ENCODE peak calls at places on chromosomes 16 and 17, in four cellular contexts. One of them, this sample, is unnamed.

GRCh38 chr16:49537924-49538455 is 164.4 kb downstream of the C16orf78 start:
- DNase-seq in neuronal stem cell: no peak
- DNase-seq in H1: no peak
- DNase-seq in trophoblast cell: no peak
- DNase-seq in this sample: no peak

GRCh38 chr17:69250641-69251040 is 22.0 kb upstream of the ABCA10 start:
- DNase-seq in neuronal stem cell: no peak
- DNase-seq in H1: no peak
- DNase-seq in trophoblast cell: no peak
- DNase-seq in this sample: no peak

GRCh38 chr16:31695667-31696066 is 168.0 kb downstream of the AHSP start:
- DNase-seq in neuronal stem cell: no peak
- DNase-seq in H1: no peak
- DNase-seq in trophoblast cell: no peak
- DNase-seq in this sample: no peak

GRCh38 chr17:3667366-3668278 is 756 bp downstream of the TAX1BP3 start:
- DNase-seq in neuronal stem cell: no peak
- DNase-seq in H1: peak
- DNase-seq in trophoblast cell: peak
- DNase-seq in this sample: peak

GRCh38 chr17:59160203-59161025 is 4.9 kb downstream of the PRR11 start:
- DNase-seq in neuronal stem cell: no peak
- DNase-seq in H1: no peak
- DNase-seq in trophoblast cell: no peak
- DNase-seq in this sample: peak

GRCh38 chr16:58614212-58614611 is 15.4 kb downstream of the CNOT1 start:
- DNase-seq in neuronal stem cell: no peak
- DNase-seq in H1: no peak
- DNase-seq in trophoblast cell: no peak
- DNase-seq in this sample: peak

GRCh38 chr16:81491522-81492188 is 47.0 kb downstream of the CMIP start:
- DNase-seq in neuronal stem cell: no peak
- DNase-seq in H1: no peak
- DNase-seq in trophoblast cell: peak
- DNase-seq in this sample: no peak

GRCh38 chr17:258906-259305 is 77.5 kb upstream of the DOC2B start:
- DNase-seq in neuronal stem cell: no peak
- DNase-seq in H1: peak
- DNase-seq in trophoblast cell: no peak
- DNase-seq in this sample: no peak

DNA sequence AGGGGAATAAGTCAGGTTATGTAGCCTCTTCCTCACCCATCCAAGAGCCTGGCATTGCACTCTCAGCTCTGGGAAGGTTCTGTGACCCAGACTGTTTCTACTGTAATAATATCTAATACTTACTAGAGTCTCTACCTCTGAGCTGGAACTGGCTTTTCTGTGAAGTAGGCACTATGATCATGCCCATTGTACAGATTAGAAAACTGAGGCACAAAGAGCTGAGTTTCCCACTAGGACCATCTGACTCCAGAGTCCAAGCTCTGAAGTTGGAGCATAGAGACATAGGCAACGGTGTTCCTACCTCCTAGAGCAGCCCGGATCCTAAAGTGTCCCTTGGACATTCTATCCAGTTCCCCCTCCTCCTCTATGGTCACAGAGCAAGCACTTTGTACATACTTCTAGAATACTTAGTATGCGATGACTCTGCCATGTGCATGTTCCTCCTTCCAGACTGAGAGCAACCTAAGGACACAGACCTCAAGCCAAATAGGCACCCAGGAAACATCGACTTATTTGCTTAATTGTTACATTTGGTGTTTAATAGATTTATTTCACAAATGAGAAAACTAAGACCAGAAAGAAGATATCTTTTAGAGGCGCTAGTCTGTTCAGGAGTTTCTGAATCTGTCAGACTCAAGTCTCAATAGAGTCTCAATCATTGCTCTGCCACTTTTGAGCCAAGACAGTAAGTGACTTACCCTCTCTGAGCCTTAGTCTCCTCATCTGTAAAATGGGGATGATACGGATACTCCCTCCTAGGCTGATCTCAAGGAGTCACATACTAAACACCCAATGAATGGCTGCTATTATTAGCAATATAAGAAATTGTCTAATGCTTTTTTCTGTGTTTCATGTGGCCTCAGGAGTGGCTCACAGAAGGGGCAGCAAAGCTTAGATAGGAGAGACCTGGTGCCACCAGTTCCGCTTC is 3.6 kb downstream of the CLEC19A start:
- DNase-seq in neuronal stem cell: no peak
- DNase-seq in H1: no peak
- DNase-seq in trophoblast cell: no peak
- DNase-seq in this sample: no peak
- H3K18ac ChIP-seq in neuronal stem cell: peak
- H3K18ac ChIP-seq in H1: peak
- H3K18ac ChIP-seq in trophoblast cell: no peak
- H3K18ac ChIP-seq in this sample: no peak

GRCh38 chr17:65121916-65122821 is 15.0 kb upstream of the RGS9 start:
- DNase-seq in neuronal stem cell: no peak
- DNase-seq in H1: no peak
- DNase-seq in trophoblast cell: peak
- DNase-seq in this sample: no peak

GRCh38 chr17:65122836-65123756 is 14.1 kb upstream of the RGS9 start:
- DNase-seq in neuronal stem cell: peak
- DNase-seq in H1: peak
- DNase-seq in trophoblast cell: peak
- DNase-seq in this sample: peak

GRCh38 chr17:65121368-65121767 is 15.8 kb upstream of the RGS9 start:
- DNase-seq in neuronal stem cell: no peak
- DNase-seq in H1: no peak
- DNase-seq in trophoblast cell: no peak
- DNase-seq in this sample: no peak

GRCh38 chr17:65123757-65124675 is 13.2 kb upstream of the RGS9 start:
- DNase-seq in neuronal stem cell: no peak
- DNase-seq in H1: no peak
- DNase-seq in trophoblast cell: no peak
- DNase-seq in this sample: peak
- H3K4me3 ChIP-seq in neuronal stem cell: peak
- H3K4me3 ChIP-seq in H1: no peak
- H3K4me3 ChIP-seq in trophoblast cell: no peak
- H3K4me3 ChIP-seq in this sample: peak

DNA sequence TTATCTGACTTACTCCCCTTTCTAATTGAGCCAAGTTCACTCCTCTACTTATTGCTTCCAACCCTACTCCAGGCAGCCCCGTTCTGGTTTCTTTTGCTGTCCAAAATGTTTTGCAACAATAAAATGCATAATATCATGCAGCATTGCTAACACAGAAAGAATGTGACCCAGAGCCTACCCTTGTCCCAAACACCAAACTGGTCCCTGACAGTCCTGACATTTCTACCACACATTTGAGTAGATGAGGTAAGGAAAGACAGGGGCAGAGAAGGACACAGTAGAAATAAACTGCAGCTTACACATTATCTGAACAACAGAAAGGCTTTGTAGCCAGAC is 31.5 kb downstream of the SOX9 start:
- DNase-seq in neuronal stem cell: no peak
- DNase-seq in H1: no peak
- DNase-seq in trophoblast cell: no peak
- DNase-seq in this sample: no peak
- H2BK12ac ChIP-seq in neuronal stem cell: no peak
- H2BK12ac ChIP-seq in H1: peak
- H2BK12ac ChIP-seq in trophoblast cell: no peak
- H2BK12ac ChIP-seq in this sample: no peak

DNA sequence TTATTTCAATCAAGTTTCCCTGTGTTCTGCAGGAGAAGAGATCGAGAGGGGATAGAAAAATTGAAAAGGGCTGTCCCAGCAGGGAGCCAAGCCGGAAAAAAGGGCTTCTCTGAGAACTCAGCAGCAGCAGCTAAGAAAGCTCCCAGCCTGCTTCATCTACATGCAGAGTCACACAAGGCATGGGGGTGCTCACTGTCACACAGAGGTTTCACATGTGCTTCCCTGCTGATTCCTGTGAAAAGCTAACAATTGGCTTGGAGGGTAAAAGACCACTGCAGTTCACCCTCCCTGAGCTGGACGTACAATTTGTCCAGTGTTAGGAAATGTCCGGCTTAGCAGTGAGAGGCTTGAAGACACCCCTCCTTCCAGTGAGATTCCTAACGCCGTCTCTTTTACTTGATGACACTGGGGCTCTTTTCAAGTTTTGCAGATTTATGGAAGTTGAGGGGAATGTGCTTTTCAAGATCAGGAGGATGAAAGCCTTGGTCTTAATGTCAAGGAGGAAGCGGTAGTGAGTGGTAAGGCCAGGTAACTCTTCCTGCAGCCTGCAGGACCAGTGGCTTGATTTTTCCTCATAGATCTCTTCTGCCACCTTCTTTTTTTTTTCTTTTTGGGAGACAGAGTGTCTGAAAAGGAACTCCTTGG is 85.6 kb downstream of the WNT3 start:
- DNase-seq in neuronal stem cell: peak
- DNase-seq in H1: peak
- DNase-seq in trophoblast cell: no peak
- DNase-seq in this sample: no peak
- H3K18ac ChIP-seq in neuronal stem cell: peak
- H3K18ac ChIP-seq in H1: no peak
- H3K18ac ChIP-seq in trophoblast cell: no peak
- H3K18ac ChIP-seq in this sample: no peak

GRCh38 chr17:83012161-83012800 is 67.1 kb upstream of the METRNL start:
- DNase-seq in neuronal stem cell: no peak
- DNase-seq in H1: peak
- DNase-seq in trophoblast cell: no peak
- DNase-seq in this sample: no peak
- H3K4me3 ChIP-seq in neuronal stem cell: no peak
- H3K4me3 ChIP-seq in H1: no peak
- H3K4me3 ChIP-seq in trophoblast cell: no peak
- H3K4me3 ChIP-seq in this sample: no peak

DNA sequence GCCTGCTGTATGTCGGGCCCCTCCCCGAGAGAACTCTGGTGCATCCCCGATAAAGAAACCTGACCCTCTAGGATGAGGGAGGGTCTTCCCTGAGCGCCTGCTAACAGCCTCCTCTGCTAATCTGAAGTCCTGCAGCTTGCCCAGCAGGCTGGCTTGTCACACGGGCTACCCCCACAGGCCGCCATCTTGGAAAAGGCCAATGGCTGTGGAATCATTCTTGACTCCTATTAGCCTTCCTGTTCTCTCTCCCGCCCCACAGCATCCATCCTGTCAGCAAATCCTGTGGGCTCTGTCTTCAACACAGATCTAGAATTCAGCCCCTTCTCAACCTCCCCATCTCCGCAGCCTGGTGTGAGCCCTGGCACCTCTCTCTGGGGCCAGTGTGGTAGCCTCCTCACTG is 12.0 kb downstream of the IL4R start:
- DNase-seq in neuronal stem cell: no peak
- DNase-seq in H1: no peak
- DNase-seq in trophoblast cell: no peak
- DNase-seq in this sample: no peak
- H2BK12ac ChIP-seq in neuronal stem cell: no peak
- H2BK12ac ChIP-seq in H1: peak
- H2BK12ac ChIP-seq in trophoblast cell: peak
- H2BK12ac ChIP-seq in this sample: peak

GRCh38 chr17:48577330-48577945 is 712 bp downstream of the HOXB4 start:
- DNase-seq in neuronal stem cell: no peak
- DNase-seq in H1: no peak
- DNase-seq in trophoblast cell: no peak
- DNase-seq in this sample: peak

GRCh38 chr17:48577946-48578615 is at the start of gene HOXB4:
- DNase-seq in neuronal stem cell: no peak
- DNase-seq in H1: no peak
- DNase-seq in trophoblast cell: peak
- DNase-seq in this sample: peak

GRCh38 chr17:48579738-48580543 is 1.8 kb upstream of the HOXB4 start:
- DNase-seq in neuronal stem cell: no peak
- DNase-seq in H1: no peak
- DNase-seq in trophoblast cell: no peak
- DNase-seq in this sample: peak

GRCh38 chr17:48576479-48577309 is 1.5 kb downstream of the HOXB4 start:
- DNase-seq in neuronal stem cell: no peak
- DNase-seq in H1: no peak
- DNase-seq in trophoblast cell: peak
- DNase-seq in this sample: peak

GRCh38 chr17:48578616-48579560 is 738 bp upstream of the HOXB4 start:
- DNase-seq in neuronal stem cell: no peak
- DNase-seq in H1: no peak
- DNase-seq in trophoblast cell: no peak
- DNase-seq in this sample: peak
- H3K18ac ChIP-seq in neuronal stem cell: no peak
- H3K18ac ChIP-seq in H1: no peak
- H3K18ac ChIP-seq in trophoblast cell: peak
- H3K18ac ChIP-seq in this sample: peak

GRCh38 chr17:38452719-38453118 is 24.5 kb downstream of the ARHGAP23 start:
- DNase-seq in neuronal stem cell: no peak
- DNase-seq in H1: no peak
- DNase-seq in trophoblast cell: no peak
- DNase-seq in this sample: peak

GRCh38 chr17:38450699-38451029 is 22.4 kb downstream of the ARHGAP23 start:
- DNase-seq in neuronal stem cell: no peak
- DNase-seq in H1: no peak
- DNase-seq in trophoblast cell: no peak
- DNase-seq in this sample: peak

GRCh38 chr17:38449364-38449763 is 21.1 kb downstream of the ARHGAP23 start:
- DNase-seq in neuronal stem cell: no peak
- DNase-seq in H1: no peak
- DNase-seq in trophoblast cell: peak
- DNase-seq in this sample: peak

GRCh38 chr17:38451840-38452529 is 23.7 kb downstream of the ARHGAP23 start:
- DNase-seq in neuronal stem cell: no peak
- DNase-seq in H1: no peak
- DNase-seq in trophoblast cell: no peak
- DNase-seq in this sample: peak

GRCh38 chr17:38451030-38451839 is 23.0 kb downstream of the ARHGAP23 start:
- DNase-seq in neuronal stem cell: no peak
- DNase-seq in H1: peak
- DNase-seq in trophoblast cell: peak
- DNase-seq in this sample: no peak
- H3K4me3 ChIP-seq in neuronal stem cell: peak
- H3K4me3 ChIP-seq in H1: peak
- H3K4me3 ChIP-seq in trophoblast cell: no peak
- H3K4me3 ChIP-seq in this sample: no peak

This sample was measured in mesenchymal stem cell.